ENCODE peak calls at places on chromosome 2, in four cellular contexts. One of them, this sample, is unnamed.

GRCh38 chr2:160491922-160492371 is 1.7 kb downstream of the RBMS1 start:
- DNase-seq in activated naive CD4-positive, alpha-beta T cell treated with anti-CD3 and anti-CD28 coated beads, Interleukin-2, amount 50 U/mL, for 16 hours: no peak
- DNase-seq in SK-MEL-5: peak
- DNase-seq in body of pancreas: no peak
- DNase-seq in this sample: no peak

GRCh38 chr2:129861666-129862288 is 117.7 kb upstream of the RAB6C start:
- DNase-seq in SK-MEL-5: no peak
- DNase-seq in body of pancreas: no peak
- DNase-seq in activated naive CD4-positive, alpha-beta T cell treated with anti-CD3 and anti-CD28 coated beads, Interleukin-2, amount 50 U/mL, for 16 hours: no peak
- DNase-seq in this sample: no peak

GRCh38 chr2:224078656-224079055 is 39.6 kb upstream of the SERPINE2 start:
- DNase-seq in body of pancreas: no peak
- DNase-seq in activated naive CD4-positive, alpha-beta T cell treated with anti-CD3 and anti-CD28 coated beads, Interleukin-2, amount 50 U/mL, for 16 hours: no peak
- DNase-seq in SK-MEL-5: no peak
- DNase-seq in this sample: no peak

GRCh38 chr2:185215497-185215896 is 523.1 kb upstream of the FSIP2 start:
- DNase-seq in SK-MEL-5: no peak
- DNase-seq in activated naive CD4-positive, alpha-beta T cell treated with anti-CD3 and anti-CD28 coated beads, Interleukin-2, amount 50 U/mL, for 16 hours: no peak
- DNase-seq in body of pancreas: no peak
- DNase-seq in this sample: no peak

GRCh38 chr2:175931751-175932295 is 70.2 kb downstream of the LNPK start:
- DNase-seq in body of pancreas: no peak
- DNase-seq in SK-MEL-5: no peak
- DNase-seq in activated naive CD4-positive, alpha-beta T cell treated with anti-CD3 and anti-CD28 coated beads, Interleukin-2, amount 50 U/mL, for 16 hours: no peak
- DNase-seq in this sample: no peak

GRCh38 chr2:174605687-174606086 is 8.1 kb upstream of the WIPF1 start:
- DNase-seq in body of pancreas: no peak
- DNase-seq in activated naive CD4-positive, alpha-beta T cell treated with anti-CD3 and anti-CD28 coated beads, Interleukin-2, amount 50 U/mL, for 16 hours: no peak
- DNase-seq in SK-MEL-5: peak
- DNase-seq in this sample: no peak

GRCh38 chr2:235398321-235398720 is 95.5 kb upstream of the AGAP1 start:
- DNase-seq in activated naive CD4-positive, alpha-beta T cell treated with anti-CD3 and anti-CD28 coated beads, Interleukin-2, amount 50 U/mL, for 16 hours: no peak
- DNase-seq in SK-MEL-5: no peak
- DNase-seq in body of pancreas: no peak
- DNase-seq in this sample: no peak

GRCh38 chr2:69512446-69512845 is 75.2 kb upstream of the NFU1 start:
- DNase-seq in body of pancreas: no peak
- DNase-seq in activated naive CD4-positive, alpha-beta T cell treated with anti-CD3 and anti-CD28 coated beads, Interleukin-2, amount 50 U/mL, for 16 hours: no peak
- DNase-seq in SK-MEL-5: no peak
- DNase-seq in this sample: no peak

GRCh38 chr2:209334188-209335017 is 89.4 kb upstream of the MAP2 start:
- DNase-seq in body of pancreas: peak
- DNase-seq in SK-MEL-5: peak
- DNase-seq in activated naive CD4-positive, alpha-beta T cell treated with anti-CD3 and anti-CD28 coated beads, Interleukin-2, amount 50 U/mL, for 16 hours: peak
- DNase-seq in this sample: no peak

GRCh38 chr2:70643715-70644114 is 90.1 kb upstream of the TGFA start:
- DNase-seq in body of pancreas: no peak
- DNase-seq in SK-MEL-5: peak
- DNase-seq in activated naive CD4-positive, alpha-beta T cell treated with anti-CD3 and anti-CD28 coated beads, Interleukin-2, amount 50 U/mL, for 16 hours: no peak
- DNase-seq in this sample: no peak

GRCh38 chr2:164511738-164512137 is 109.5 kb downstream of the GRB14 start:
- DNase-seq in body of pancreas: no peak
- DNase-seq in activated naive CD4-positive, alpha-beta T cell treated with anti-CD3 and anti-CD28 coated beads, Interleukin-2, amount 50 U/mL, for 16 hours: no peak
- DNase-seq in SK-MEL-5: no peak
- DNase-seq in this sample: no peak

GRCh38 chr2:127560201-127560928 is 24.9 kb downstream of the MYO7B start:
- DNase-seq in activated naive CD4-positive, alpha-beta T cell treated with anti-CD3 and anti-CD28 coated beads, Interleukin-2, amount 50 U/mL, for 16 hours: no peak
- DNase-seq in SK-MEL-5: no peak
- DNase-seq in body of pancreas: no peak
- DNase-seq in this sample: no peak

GRCh38 chr2:191855382-191855781 is 8.5 kb upstream of the CAVIN2 start:
- DNase-seq in SK-MEL-5: no peak
- DNase-seq in activated naive CD4-positive, alpha-beta T cell treated with anti-CD3 and anti-CD28 coated beads, Interleukin-2, amount 50 U/mL, for 16 hours: no peak
- DNase-seq in body of pancreas: no peak
- DNase-seq in this sample: no peak

GRCh38 chr2:168247341-168248305 is at the start of gene STK39:
- DNase-seq in activated naive CD4-positive, alpha-beta T cell treated with anti-CD3 and anti-CD28 coated beads, Interleukin-2, amount 50 U/mL, for 16 hours: peak
- DNase-seq in SK-MEL-5: peak
- DNase-seq in body of pancreas: peak
- DNase-seq in this sample: peak

GRCh38 chr2:112625474-112626114 is 20.1 kb upstream of the SLC20A1 start:
- DNase-seq in SK-MEL-5: no peak
- DNase-seq in body of pancreas: no peak
- DNase-seq in activated naive CD4-positive, alpha-beta T cell treated with anti-CD3 and anti-CD28 coated beads, Interleukin-2, amount 50 U/mL, for 16 hours: no peak
- DNase-seq in this sample: no peak

GRCh38 chr2:47519604-47520301 is 116.8 kb downstream of the MSH2 start:
- DNase-seq in SK-MEL-5: no peak
- DNase-seq in body of pancreas: no peak
- DNase-seq in activated naive CD4-positive, alpha-beta T cell treated with anti-CD3 and anti-CD28 coated beads, Interleukin-2, amount 50 U/mL, for 16 hours: no peak
- DNase-seq in this sample: no peak

This sample was measured in CD8-positive, alpha-beta memory T cell.